ENCODE peak calls at places on chromosomes 11 and 22, in seven cellular contexts. O is K562, R is HepG2, W is SK-N-SH, M is HCT116, P is GM12878, U is H1. H is an unnamed sample. For H3K79me2, the result is how much of the 10 kb centered on the place peaks cover.

GRCh38 chr11:98940913-98941312 is 79.8 kb upstream of the CNTN5 start:
- DNase-seq in P (no peak), O (peak), R (no peak), U (no peak), W (no peak), M (no peak), H (no peak)

GRCh38 chr11:118003456-118003855 is 17.3 kb downstream of the IL10RA start:
- DNase-seq in U (no peak), P (no peak), R (no peak), W (no peak), M (no peak), O (no peak), H (no peak)

GRCh38 chr11:34656062-34656720 is 35.3 kb downstream of the EHF start:
- DNase-seq in R (peak), O (no peak), M (no peak), U (no peak), W (no peak), P (no peak), H (no peak)

GRCh38 chr22:29202231-29203192 is 3.2 kb upstream of the EMID1 start:
- DNase-seq in M (no peak), P (peak), R (peak), W (peak), U (no peak), O (peak), H (peak)

GRCh38 chr22:42287174-42287890 is 16.9 kb upstream of the TCF20 start:
- DNase-seq in R (no peak), O (no peak), M (no peak), W (no peak), P (no peak), U (no peak), H (no peak)

GRCh38 chr11:123183391-123184099 is 11.5 kb downstream of the CLMP start:
- DNase-seq in P (no peak), R (no peak), U (no peak), W (no peak), O (no peak), M (no peak), H (no peak)

GRCh38 chr22:50074056-50074455 is 11.2 kb downstream of the MLC1 start:
- DNase-seq in R (no peak), M (no peak), U (peak), W (peak), P (no peak), O (peak), H (no peak)

GRCh38 chr11:10623797-10624761 is 55.6 kb upstream of the LYVE1 start:
- DNase-seq in O (peak), R (peak), W (peak), M (peak), U (peak), P (no peak), H (no peak)

GRCh38 chr11:38562562-38562961 is 1964.5 kb upstream of the RAG2 start:
- DNase-seq in P (no peak), R (no peak), U (no peak), O (no peak), W (no peak), M (no peak), H (no peak)

GRCh38 chr22:33519140-33519973 is 400.9 kb downstream of the LARGE1 start:
- DNase-seq in O (peak), R (peak), M (no peak), W (peak), U (peak), P (peak), H (no peak)

GRCh38 chr11:69398529-69399492 is 82.7 kb upstream of the LINC01488 start:
- DNase-seq in M (no peak), U (no peak), W (no peak), O (peak), P (no peak), R (no peak), H (no peak)

GRCh38 chr11:78465169-78465942 is 47.7 kb upstream of the GAB2 start:
- DNase-seq in O (no peak), U (no peak), R (no peak), M (no peak), P (peak), W (no peak), H (no peak)

GRCh38 chr11:73380321-73380720 is 4.1 kb downstream of the RELT start:
- DNase-seq in O (no peak), R (no peak), U (no peak), M (no peak), W (no peak), P (no peak), H (no peak)

GRCh38 chr22:46053563-46054090 is 76.7 kb upstream of the WNT7B start:
- DNase-seq in U (no peak), M (no peak), W (peak), R (no peak), O (no peak), P (no peak), H (peak)

GRCh38 chr22:47872761-47873535 is 1110.5 kb downstream of the TBC1D22A start:
- DNase-seq in W (no peak), U (no peak), O (no peak), M (no peak), R (no peak), P (no peak), H (no peak)

GRCh38 chr11:120540744-120541143 is 29.2 kb downstream of the GRIK4 start:
- DNase-seq in R (peak), U (no peak), W (no peak), M (no peak), O (no peak), P (no peak), H (no peak)

GRCh38 chr11:63622318-63622717 is 8.1 kb upstream of the PLAAT3 start:
- DNase-seq in R (peak), W (no peak), U (no peak), M (no peak), P (no peak), O (no peak), H (no peak)

GRCh38 chr11:9703280-9703679 is 39.4 kb downstream of the SWAP70 start:
- DNase-seq in P (no peak), U (no peak), W (no peak), R (no peak), O (no peak), M (no peak), H (peak)

GRCh38 chr22:44450503-44450902 is 47.5 kb downstream of the RTL6 start:
- DNase-seq in O (no peak), R (no peak), P (no peak), M (no peak), U (no peak), W (no peak), H (no peak)

GRCh38 chr11:117879516-117880480 is 3.3 kb upstream of the FXYD6 start:
- DNase-seq in M (no peak), W (no peak), O (no peak), P (no peak), R (no peak), U (no peak), H (no peak)

GRCh38 chr11:117684731-117685130 is 112.3 kb downstream of the DSCAML1 start:
- DNase-seq in R (no peak), U (no peak), M (no peak), P (no peak), O (no peak), W (no peak), H (no peak)

GRCh38 chr22:40791241-40791640 is 27.9 kb downstream of the SLC25A17 start:
- DNase-seq in O (no peak), R (no peak), U (no peak), W (no peak), P (no peak), M (no peak), H (peak)

GRCh38 chr22:40792451-40792850 is 26.7 kb downstream of the SLC25A17 start:
- DNase-seq in M (no peak), W (no peak), P (no peak), O (no peak), U (no peak), R (no peak), H (no peak)

DNA sequence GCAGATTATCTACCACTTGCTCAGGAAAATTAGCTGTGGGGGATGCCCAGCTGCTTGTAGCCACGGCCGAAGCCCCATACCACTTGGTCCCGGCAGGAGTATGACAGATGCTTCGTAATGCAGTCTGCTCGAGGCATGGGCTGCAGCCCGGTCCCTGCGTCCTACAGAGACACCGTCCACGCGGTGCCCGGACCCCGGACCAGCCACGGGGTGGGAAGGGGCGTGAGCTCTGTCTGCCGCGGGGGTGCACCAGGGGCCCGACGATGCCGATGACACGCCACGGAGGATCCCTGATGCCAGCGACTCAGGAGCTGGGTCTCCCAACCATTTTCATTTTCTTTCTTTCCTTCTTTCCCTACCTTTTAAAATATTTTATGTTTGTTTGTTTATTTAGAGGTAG is 30.0 kb downstream of the SLC25A17 start:
- DNase-seq in U (no peak), R (no peak), O (no peak), W (no peak), M (no peak), P (no peak), H (no peak)
- TF ChIP-seq MAX in U (no peak), R (no peak), O (no peak), W (no peak), M (no peak), P (no peak), H (no peak)

DNA sequence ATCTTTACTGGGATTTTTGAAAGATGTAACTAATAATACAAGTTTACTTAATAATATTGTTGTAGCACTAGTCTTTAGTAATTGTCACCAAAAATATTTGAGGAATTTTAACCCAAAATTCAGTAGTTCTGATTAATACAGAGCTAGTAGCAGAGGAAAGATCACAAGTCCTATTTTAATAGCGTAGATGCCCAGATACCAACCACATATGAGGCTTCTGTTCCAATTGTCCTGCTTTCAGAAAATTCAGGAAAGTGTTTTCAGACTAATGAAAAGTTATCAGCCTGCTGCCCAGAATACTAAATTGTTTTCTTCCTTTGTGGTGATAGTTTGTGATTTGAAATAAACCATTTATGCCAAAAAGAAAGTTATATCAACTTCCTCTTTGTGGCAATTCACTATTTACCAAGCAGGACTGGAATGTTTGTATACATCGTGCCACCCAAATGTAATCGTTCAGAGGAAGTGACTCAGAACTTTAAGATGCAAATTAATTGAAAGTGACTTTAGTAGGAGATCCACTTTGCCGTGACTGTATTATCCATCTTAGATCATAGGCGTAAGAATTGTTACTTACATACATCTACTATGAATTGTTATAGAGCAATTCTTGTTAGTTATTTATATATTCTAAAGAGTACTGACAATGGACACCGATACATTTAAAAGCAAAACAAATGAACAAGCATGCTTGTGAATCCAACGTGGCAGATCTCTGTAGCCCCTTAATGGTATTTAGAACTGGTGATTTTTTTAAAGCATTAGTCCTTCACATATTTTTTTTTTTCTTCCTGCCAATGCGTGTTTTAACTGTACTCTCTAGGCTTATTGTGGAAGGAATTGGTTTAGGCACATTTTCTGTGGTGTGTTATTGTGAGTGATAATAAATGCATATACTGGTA is 231.0 kb downstream of the DDX10 start:
- DNase-seq in U (no peak), O (no peak), P (peak), W (no peak), R (peak), M (no peak), H (peak)
- H3K79me2 ChIP-seq in U (under half), O (under half), P (under half), W (under half), R (under half), M (under half), H (under half)

GRCh38 chr11:17277024-17277584 is 565 bp downstream of the NUCB2 start:
- DNase-seq in P (no peak), R (no peak), W (no peak), O (peak), M (no peak), U (no peak), H (peak)
- TF ChIP-seq MAX in P (no peak), R (no peak), W (no peak), O (no peak), M (peak), U (no peak), H (no peak)

DNA sequence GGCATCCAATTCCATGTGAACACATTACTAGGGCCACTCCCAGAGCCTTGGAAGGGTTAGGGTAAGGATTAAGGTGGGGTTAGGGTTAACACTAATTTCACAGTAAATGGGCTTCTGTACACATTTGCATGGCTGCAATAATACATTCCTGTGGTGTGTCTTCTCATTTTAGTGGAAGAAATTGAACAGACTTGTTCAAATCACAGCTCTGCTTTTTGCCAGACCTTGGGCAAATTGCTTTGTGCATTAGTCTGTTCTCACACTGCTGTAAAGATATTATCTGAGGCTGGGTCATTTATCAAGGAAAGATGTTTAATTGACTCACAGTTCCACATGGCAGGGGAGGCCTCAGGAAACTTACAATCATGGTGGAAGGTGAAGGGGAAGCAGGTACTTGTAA is 45.4 kb upstream of the RCN1 start:
- DNase-seq in U (no peak), M (no peak), P (no peak), O (no peak), R (no peak), W (no peak), H (no peak)
- H3K79me2 ChIP-seq in U (under half), M (under half), P (under half), O (under half), R (under half), W (under half), H (under half)

GRCh38 chr11:2533642-2534115 is 88.9 kb downstream of the KCNQ1 start:
- DNase-seq in W (no peak), U (peak), P (no peak), R (peak), M (peak), O (peak), H (peak)

GRCh38 chr11:2536440-2536989 is 91.7 kb downstream of the KCNQ1 start:
- DNase-seq in W (no peak), R (no peak), P (no peak), M (no peak), U (no peak), O (no peak), H (no peak)

GRCh38 chr11:2534131-2534956 is 89.5 kb downstream of the KCNQ1 start:
- DNase-seq in M (peak), P (no peak), R (no peak), O (no peak), U (peak), W (no peak), H (no peak)

GRCh38 chr11:2535673-2536439 is 91.0 kb downstream of the KCNQ1 start:
- DNase-seq in U (no peak), M (no peak), W (no peak), P (no peak), R (no peak), O (no peak), H (no peak)

GRCh38 chr11:2534957-2535672 is 90.3 kb downstream of the KCNQ1 start:
- DNase-seq in R (no peak), U (no peak), O (no peak), P (no peak), M (no peak), W (no peak), H (no peak)
- TF ChIP-seq MAX in R (no peak), U (no peak), O (no peak), P (no peak), M (no peak), W (no peak), H (no peak)

H was measured in endothelial cell of umbilical vein.